ENCODE peak calls at places on chromosomes 11 and 22, in five cellular contexts. B is fibroblast of mammary gland, Z is GM06990, A is cerebellum, Y is AG10803. E is an unnamed sample.

GRCh38 chr22:47207846-47208554 is 445.6 kb downstream of the TBC1D22A start:
- DNase-seq in B (no peak), Z (no peak), A (no peak), Y (no peak), E (no peak)

GRCh38 chr11:28209906-28210305 is 101.7 kb downstream of the METTL15 start:
- DNase-seq in B (peak; percentile 68), Z (no peak), A (no peak), Y (peak; percentile 64), E (no peak)

GRCh38 chr22:49393526-49393925 is 434.1 kb downstream of the BRD1 start:
- DNase-seq in B (no peak), Z (no peak), A (no peak), Y (no peak), E (no peak)

GRCh38 chr11:74008373-74009229 is at the start of gene UCP3:
- DNase-seq in B (no peak), Z (no peak), A (no peak), Y (no peak), E (no peak)

GRCh38 chr11:9144828-9145227 is 53.4 kb upstream of the SCUBE2 start:
- DNase-seq in B (no peak), Z (no peak), A (peak; percentile 75), Y (no peak), E (no peak)

GRCh38 chr11:83285131-83285770 is 916 bp downstream of the CCDC90B start:
- DNase-seq in B (no peak), Z (no peak), A (peak; percentile 5), Y (no peak), E (no peak)

GRCh38 chr22:35678836-35679235 is 30.6 kb downstream of the APOL6 start:
- DNase-seq in B (no peak), Z (no peak), A (no peak), Y (no peak), E (no peak)

GRCh38 chr11:117823941-117824420 is 563 bp downstream of the FXYD2 start:
- DNase-seq in B (peak; percentile 67), Z (no peak), A (no peak), Y (no peak), E (no peak)

GRCh38 chr11:19849107-19849789 is 136.6 kb downstream of the NAV2 start:
- DNase-seq in B (peak; percentile 25), Z (no peak), A (no peak), Y (peak; percentile 69), E (no peak)

GRCh38 chr22:36432592-36433317 is 45.0 kb upstream of the MYH9 start:
- DNase-seq in B (no peak), Z (no peak), A (peak; percentile 37), Y (peak; percentile 64), E (no peak)

GRCh38 chr22:50396751-50397370 is 53.7 kb downstream of the PPP6R2 start:
- DNase-seq in B (no peak), Z (no peak), A (no peak), Y (no peak), E (peak; percentile 29)

GRCh38 chr11:126772267-126772666 is 228.3 kb downstream of the KIRREL3 start:
- DNase-seq in B (no peak), Z (no peak), A (peak; percentile 21), Y (no peak), E (no peak)

GRCh38 chr11:94243571-94244229 is 60.7 kb upstream of the IZUMO1R start:
- DNase-seq in B (no peak), Z (no peak), A (no peak), Y (no peak), E (no peak)

GRCh38 chr11:1572200-1573076 is at the start of gene DUSP8:
- DNase-seq in B (peak; percentile 61), Z (peak; percentile 82), A (peak; percentile 98), Y (peak; percentile 67), E (peak; percentile 89)

GRCh38 chr11:65169164-65169641 is 830 bp upstream of the SPDYC start:
- DNase-seq in B (no peak), Z (peak; percentile 41), A (no peak), Y (peak; percentile 8), E (no peak)

GRCh38 chr11:132035736-132036135 is 665.3 kb downstream of the NTM start:
- DNase-seq in B (no peak), Z (no peak), A (no peak), Y (no peak), E (no peak)

GRCh38 chr11:126487711-126488110 is 132.2 kb downstream of the ST3GAL4 start:
- DNase-seq in B (no peak), Z (no peak), A (no peak), Y (no peak), E (no peak)

GRCh38 chr11:133955091-133955846 is 1.5 kb downstream of the IGSF9B start:
- DNase-seq in B (no peak), Z (no peak), A (peak; percentile 86), Y (no peak), E (no peak)

GRCh38 chr11:94602430-94603372 is 35.5 kb downstream of the PIWIL4 start:
- DNase-seq in B (peak; percentile 91), Z (peak; percentile 42), A (no peak), Y (peak; percentile 77), E (peak; percentile 95)

GRCh38 chr11:126723665-126724045 is 276.9 kb downstream of the KIRREL3 start:
- DNase-seq in B (peak; percentile 4), Z (no peak), A (no peak), Y (peak; percentile 47), E (no peak)

GRCh38 chr11:72716291-72716690 is 35.9 kb downstream of the ARAP1 start:
- DNase-seq in B (no peak), Z (no peak), A (no peak), Y (no peak), E (no peak)

GRCh38 chr11:93389737-93390136 is 59.2 kb downstream of the DEUP1 start:
- DNase-seq in B (peak; percentile 12), Z (no peak), A (no peak), Y (no peak), E (no peak)

GRCh38 chr11:118629761-118630661 is 22.6 kb downstream of the PHLDB1 start:
- DNase-seq in B (no peak), Z (no peak), A (no peak), Y (no peak), E (peak; percentile 89)

GRCh38 chr11:13229675-13230359 is 47.8 kb upstream of the BMAL1 start:
- DNase-seq in B (peak; percentile 14), Z (no peak), A (no peak), Y (peak; percentile 58), E (no peak)